ENCODE peak calls at places on chromosomes 11 and 22, in seven cellular contexts. P, W, A, G, U, N and S are unnamed samples.

GRCh38 chr11:72224587-72225410 is at the start of gene INPPL1:
- DNase-seq in A (peak; percentile 64), U (peak; percentile 92), N (peak; percentile 92), W (peak; percentile 67), G (peak; percentile 58), P (no peak), S (peak; percentile 65)

GRCh38 chr11:121503056-121503455 is 50.3 kb upstream of the SORL1-AS1 start:
- DNase-seq in U (no peak), G (no peak), W (no peak), P (no peak), A (no peak), N (no peak), S (no peak)

GRCh38 chr11:96875772-96876171 is 486.0 kb downstream of the JRKL start:
- DNase-seq in G (no peak), N (no peak), W (peak; percentile 8), P (no peak), A (no peak), U (no peak), S (no peak)

GRCh38 chr22:27429476-27429875 is 372.1 kb downstream of the MN1 start:
- DNase-seq in W (no peak), P (no peak), A (no peak), G (no peak), N (no peak), U (no peak), S (no peak)

GRCh38 chr11:120078397-120078796 is 59.5 kb downstream of the TRIM29 start:
- DNase-seq in A (no peak), P (no peak), U (no peak), N (no peak), W (no peak), G (no peak), S (no peak)

GRCh38 chr11:61061081-61061826 is 41.0 kb upstream of the CD5 start:
- DNase-seq in A (no peak), U (no peak), G (no peak), W (no peak), P (no peak), N (no peak), S (no peak)

GRCh38 chr11:134980819-134981710 is 569.0 kb upstream of the B3GAT1 start:
- DNase-seq in A (no peak), W (no peak), G (no peak), N (no peak), P (no peak), U (no peak), S (no peak)

GRCh38 chr22:38901111-38901641 is 29.2 kb upstream of the CBX6 start:
- DNase-seq in A (no peak), P (no peak), U (no peak), W (peak; percentile 22), N (no peak), G (no peak), S (no peak)

GRCh38 chr22:24437820-24438328 is 10.5 kb downstream of the ADORA2A start:
- DNase-seq in A (no peak), N (no peak), G (no peak), U (peak; percentile 87), P (no peak), W (peak; percentile 60), S (no peak)

GRCh38 chr11:65973439-65974110 is 12.0 kb downstream of the SART1 start:
- DNase-seq in P (no peak), W (no peak), G (no peak), U (no peak), A (no peak), N (no peak), S (no peak)

GRCh38 chr11:19739872-19740271 is 27.2 kb downstream of the NAV2 start:
- DNase-seq in G (no peak), A (peak; percentile 22), N (no peak), P (no peak), W (no peak), U (no peak), S (no peak)

GRCh38 chr22:29093980-29094379 is 21.1 kb downstream of the KREMEN1 start:
- DNase-seq in W (no peak), P (no peak), A (no peak), U (no peak), N (no peak), G (no peak), S (no peak)

GRCh38 chr11:10181811-10182210 is 112.2 kb downstream of the SBF2 start:
- DNase-seq in G (no peak), U (no peak), W (peak; percentile 21), P (no peak), N (no peak), A (no peak), S (no peak)

GRCh38 chr11:94201004-94201465 is 72.4 kb downstream of the PANX1 start:
- DNase-seq in G (no peak), P (no peak), W (no peak), U (no peak), A (no peak), N (no peak), S (no peak)

GRCh38 chr11:102267602-102268001 is 49.7 kb upstream of the BIRC3 start:
- DNase-seq in A (no peak), G (no peak), U (no peak), N (no peak), P (no peak), W (no peak), S (peak; percentile 15)

GRCh38 chr11:96384156-96384555 is 5.6 kb downstream of the CCDC82 start:
- DNase-seq in G (no peak), U (no peak), A (no peak), P (no peak), W (no peak), N (no peak), S (no peak)

GRCh38 chr11:8289426-8290047 is 25.9 kb upstream of the LMO1 start:
- DNase-seq in P (no peak), A (no peak), W (no peak), U (peak; percentile 41), N (peak; percentile 35), G (no peak), S (no peak)

GRCh38 chr22:22691716-22692701 is 47.6 kb downstream of the GGTLC2 start:
- DNase-seq in A (no peak), U (no peak), G (no peak), P (no peak), N (no peak), W (no peak), S (no peak)

GRCh38 chr22:50526849-50527801 is 1.7 kb upstream of the SCO2 start:
- DNase-seq in U (peak; percentile 91), N (no peak), P (no peak), A (peak; percentile 74), G (peak; percentile 72), W (peak; percentile 77), S (no peak)
- TF ChIP-seq POLR2AphosphoS5 in U (peak; percentile 69), N (peak; percentile 57), P (no peak), A (peak; percentile 59), G (peak; percentile 65), W (no peak), S (no peak)

DNA sequence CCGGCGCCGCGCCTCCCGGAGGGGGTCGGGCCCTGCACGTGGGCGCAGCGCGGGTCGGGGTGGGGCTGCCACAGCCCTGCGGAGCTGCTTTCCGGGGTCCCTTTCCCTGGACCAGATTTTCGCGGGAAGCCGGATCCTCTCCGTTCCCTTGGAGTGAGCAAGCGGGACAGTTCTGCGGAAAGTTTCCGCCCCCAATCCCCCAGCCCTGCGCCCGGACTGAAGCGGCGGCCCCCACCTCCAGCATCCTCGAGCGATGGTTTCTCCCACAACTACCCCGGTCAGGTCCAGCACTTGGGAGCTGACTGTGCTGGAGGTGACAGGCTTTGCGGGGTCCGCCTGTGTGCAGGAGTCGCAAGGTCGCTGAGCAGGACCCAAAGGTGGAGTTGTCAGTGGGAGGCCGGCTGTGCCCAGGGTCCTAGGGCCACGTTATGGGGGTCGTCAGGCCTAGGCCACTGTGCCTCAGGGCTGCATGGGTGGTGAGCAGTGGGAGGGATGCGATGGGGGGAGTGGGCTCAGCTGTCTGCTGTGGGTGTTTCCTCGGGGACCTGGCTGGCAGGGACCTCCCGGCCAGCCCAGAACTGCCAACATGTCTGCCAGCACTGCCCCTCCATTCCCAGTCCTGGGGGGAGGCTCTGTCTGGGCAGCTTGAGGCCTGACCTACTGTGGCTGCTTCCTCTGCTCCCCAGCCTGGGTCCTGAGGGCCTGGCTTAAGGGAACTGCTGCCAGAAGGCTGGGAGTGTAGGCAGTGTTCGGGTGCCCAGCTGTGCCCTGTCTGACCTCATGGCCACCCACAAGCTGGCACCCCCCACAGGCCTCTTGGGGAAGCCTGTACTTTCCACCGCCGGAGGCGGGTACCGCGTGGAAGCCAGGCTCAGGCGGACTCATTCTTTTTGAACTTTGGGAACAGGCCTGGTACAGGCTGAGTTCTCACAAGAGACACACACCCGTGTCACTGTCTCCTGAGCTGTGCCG is 726 bp downstream of the ST3GAL4 start:
- DNase-seq in U (peak; percentile 85), P (peak; percentile 52), G (no peak), W (peak; percentile 58), A (no peak), N (peak; percentile 60), S (no peak)
- H3K4me1 ChIP-seq in U (peaks cover 32% of the 10 kb centered on the region), P (peaks cover 4% of the 10 kb centered on the region), G (peaks cover 32% of the 10 kb centered on the region), W (peaks cover 38% of the 10 kb centered on the region), A (peaks cover 20% of the 10 kb centered on the region), N (peaks cover 63% of the 10 kb centered on the region), S (no peaks in the 10 kb centered on the region)

DNA sequence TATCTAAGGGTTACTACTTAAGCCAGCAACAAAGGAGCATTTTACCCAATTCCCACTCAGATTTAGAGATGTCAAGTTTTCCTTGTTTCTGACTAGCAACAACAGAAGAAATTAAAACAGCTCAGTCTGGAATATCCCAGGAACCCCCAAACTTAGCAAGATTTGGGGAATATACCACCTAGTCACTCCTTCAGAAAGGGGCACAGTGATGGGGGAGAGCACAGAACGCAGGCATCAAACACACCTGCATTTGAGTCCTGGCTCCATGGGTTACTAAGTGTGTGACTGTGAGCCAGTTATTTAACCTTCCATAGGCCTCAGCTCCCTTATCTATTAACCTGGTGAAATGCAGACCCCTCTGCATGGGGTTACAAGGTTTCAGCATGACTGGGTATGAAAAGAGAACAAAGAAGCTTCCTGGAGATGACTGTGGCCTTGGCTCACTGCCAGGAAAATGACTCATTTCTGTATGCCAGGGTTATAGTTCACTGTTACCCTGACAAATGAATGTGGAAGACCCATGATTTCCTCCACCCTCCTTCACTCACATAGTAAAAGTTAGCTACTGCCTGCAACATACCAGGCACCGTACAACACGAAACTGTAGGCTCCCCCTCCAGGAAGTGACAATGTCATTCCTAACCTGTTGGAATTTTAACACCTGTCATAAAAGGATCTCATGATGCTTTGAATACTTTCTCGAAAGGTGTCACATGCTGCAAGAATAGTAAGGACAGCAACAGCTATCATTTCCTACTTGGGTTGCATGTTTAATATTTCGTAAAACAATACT is 79.6 kb downstream of the ME3 start:
- DNase-seq in P (peak; percentile 70), N (no peak), U (no peak), W (peak; percentile 27), A (peak; percentile 91), G (peak; percentile 75), S (no peak)
- TF ChIP-seq POLR2AphosphoS5 in P (no peak), N (peak; percentile 46), U (no peak), W (peak; percentile 62), A (peak; percentile 72), G (no peak), S (no peak)

GRCh38 chr11:26014456-26015115 is 317.3 kb upstream of the ANO3 start:
- DNase-seq in N (no peak), P (no peak), G (no peak), U (no peak), W (no peak), A (no peak), S (no peak)

GRCh38 chr11:26017322-26017860 is 314.5 kb upstream of the ANO3 start:
- DNase-seq in N (no peak), G (no peak), A (no peak), P (no peak), W (no peak), U (no peak), S (no peak)

GRCh38 chr11:26011474-26011873 is 320.5 kb upstream of the ANO3 start:
- DNase-seq in G (no peak), N (no peak), A (no peak), U (no peak), P (no peak), W (no peak), S (no peak)
- H3K4me1 ChIP-seq in G (no peaks in the 10 kb centered on the region), N (no peaks in the 10 kb centered on the region), A (no peaks in the 10 kb centered on the region), U (no peaks in the 10 kb centered on the region), P (no peaks in the 10 kb centered on the region), W (no peaks in the 10 kb centered on the region), S (no peaks in the 10 kb centered on the region)